ENCODE peak calls at places on chromosomes 3 and 15, in nine cellular contexts. U is RPMI7951; L is NCI-H524 treated with DMSO at 0.1 percent for 48 hours; A is A549; X is T-cell; G is brain microvascular endothelial cell; I is activated CD8-positive, alpha-beta memory T cell treated with anti-CD3 and anti-CD28 coated beads, Interleukin-2, amount 50 U/mL, for 48 hours; C is endothelial cell; K is ELF-1. M is an unnamed sample.
A peak's percentile ranks its signal among the peaks of the same experiment; 100 is the strongest.

GRCh38 chr3:69767571-69767970 is 28.3 kb downstream of the MITF start:
- DNase-seq in U (no peak), L (no peak), A (no peak), X (no peak), G (no peak), I (no peak), C (no peak), K (no peak), M (no peak)

GRCh38 chr3:134871818-134872217 is 76.8 kb downstream of the EPHB1 start:
- DNase-seq in U (no peak), L (no peak), A (no peak), X (no peak), G (no peak), I (no peak), C (no peak), K (no peak), M (no peak)

GRCh38 chr15:92383528-92384326 is 10.0 kb upstream of the ST8SIA2 start:
- DNase-seq in U (peak; percentile 52), L (no peak), A (peak; percentile 51), X (no peak), G (peak; percentile 21), I (peak; percentile 66), C (peak; percentile 58), K (peak; percentile 57), M (no peak)

GRCh38 chr3:12947504-12948369 is 106.4 kb upstream of the RPL32 start:
- DNase-seq in U (peak; percentile 88), L (no peak), A (no peak), X (no peak), G (peak; percentile 44), I (no peak), C (no peak), K (peak; percentile 26), M (no peak)

GRCh38 chr3:168973897-168974296 is 689.6 kb downstream of the MECOM start:
- DNase-seq in U (no peak), L (no peak), A (no peak), X (no peak), G (no peak), I (no peak), C (no peak), K (no peak), M (no peak)

GRCh38 chr3:196399485-196399945 is 32.7 kb downstream of the UBXN7 start:
- DNase-seq in U (peak; percentile 93), L (no peak), A (peak; percentile 5), X (no peak), G (peak; percentile 82), I (no peak), C (no peak), K (no peak), M (peak; percentile 32)

GRCh38 chr3:42689421-42690014 is 4.2 kb downstream of the KLHL40 start:
- DNase-seq in U (no peak), L (no peak), A (no peak), X (no peak), G (no peak), I (no peak), C (no peak), K (no peak), M (no peak)

GRCh38 chr15:79071901-79072300 is 18.7 kb downstream of the RASGRF1 start:
- DNase-seq in U (no peak), L (no peak), A (no peak), X (no peak), G (no peak), I (no peak), C (no peak), K (no peak), M (peak; percentile 63)

GRCh38 chr15:69537085-69537484 is 84.5 kb downstream of the RPLP1 start:
- DNase-seq in U (no peak), L (no peak), A (no peak), X (no peak), G (no peak), I (no peak), C (no peak), K (no peak), M (no peak)

GRCh38 chr3:8303466-8303865 is 198.2 kb upstream of the LMCD1 start:
- DNase-seq in U (peak; percentile 16), L (no peak), A (no peak), X (no peak), G (no peak), I (no peak), C (no peak), K (no peak), M (no peak)

GRCh38 chr3:78497692-78498091 is 1270.1 kb downstream of the ROBO1 start:
- DNase-seq in U (no peak), L (no peak), A (no peak), X (no peak), G (no peak), I (no peak), C (no peak), K (no peak), M (peak; percentile 93)

GRCh38 chr15:81047948-81048347 is 47.2 kb downstream of the TLNRD1 start:
- DNase-seq in U (no peak), L (no peak), A (no peak), X (no peak), G (no peak), I (no peak), C (no peak), K (no peak), M (no peak)

M was measured in NCI-H2171 treated with DMSO at 0.1 percent for 48 hours.